ENCODE peak calls at places on chromosomes 6 and 20, in ten cellular contexts. X is psoas muscle, E is Peyer's patch, M is HCT116, V is fibroblast of lung, D is mesendoderm, Q is ovary, P is OCI-LY7, J is IMR-90, K is heart left ventricle. C is an unnamed sample. For H3K4me1 and H3K36me3, the result is how much of the 10 kb centered on the place peaks cover.

GRCh38 chr20:37524221-37524700 is 3.2 kb downstream of the NNAT start:
- DNase-seq in X (peak), E (peak), M (no peak), V (no peak), D (no peak), Q (no peak), P (no peak), J (no peak), K (no peak), C (no peak)

GRCh38 chr20:12916699-12917098 is 92.1 kb upstream of the SPTLC3 start:
- DNase-seq in X (no peak), E (no peak), M (no peak), V (no peak), D (peak), Q (no peak), P (no peak), J (no peak), K (no peak), C (peak)

GRCh38 chr20:40414843-40415615 is 274.0 kb downstream of the MAFB start:
- DNase-seq in X (no peak), E (no peak), M (no peak), V (no peak), D (no peak), Q (no peak), P (no peak), J (no peak), K (no peak), C (no peak)

GRCh38 chr6:34235605-34236422 is 859 bp upstream of the HMGA1 start:
- DNase-seq in X (peak), E (peak), M (no peak), V (peak), D (peak), Q (peak), P (peak), J (peak), K (peak), C (peak)

GRCh38 chr6:31473780-31474725 is 23.9 kb upstream of the MICB start:
- DNase-seq in X (no peak), E (peak), M (no peak), V (peak), D (no peak), Q (no peak), P (no peak), J (peak), K (no peak), C (peak)

GRCh38 chr6:104509355-104509754 is 350.4 kb downstream of the HACE1 start:
- DNase-seq in X (no peak), E (no peak), M (no peak), V (no peak), D (no peak), Q (no peak), P (no peak), J (no peak), K (no peak), C (no peak)

GRCh38 chr6:169223006-169223405 is 30.6 kb downstream of the THBS2 start:
- DNase-seq in X (no peak), E (peak), M (no peak), V (no peak), D (no peak), Q (no peak), P (no peak), J (no peak), K (no peak), C (no peak)

GRCh38 chr6:31158863-31159855 is 770 bp downstream of the TCF19 start:
- DNase-seq in X (no peak), E (no peak), M (no peak), V (peak), D (peak), Q (peak), P (peak), J (no peak), K (no peak), C (peak)

GRCh38 chr20:24913076-24913628 is 35.9 kb upstream of the CST7 start:
- DNase-seq in X (no peak), E (no peak), M (no peak), V (no peak), D (no peak), Q (no peak), P (no peak), J (no peak), K (no peak), C (no peak)

GRCh38 chr6:134539865-134540323 is 222.0 kb upstream of the SGK1 start:
- DNase-seq in X (no peak), E (no peak), M (no peak), V (no peak), D (peak), Q (no peak), P (no peak), J (no peak), K (no peak), C (no peak)

GRCh38 chr6:28277746-28278145 is 3.6 kb upstream of the PGBD1 start:
- DNase-seq in X (no peak), E (no peak), M (no peak), V (peak), D (no peak), Q (no peak), P (no peak), J (no peak), K (no peak), C (no peak)

DNA sequence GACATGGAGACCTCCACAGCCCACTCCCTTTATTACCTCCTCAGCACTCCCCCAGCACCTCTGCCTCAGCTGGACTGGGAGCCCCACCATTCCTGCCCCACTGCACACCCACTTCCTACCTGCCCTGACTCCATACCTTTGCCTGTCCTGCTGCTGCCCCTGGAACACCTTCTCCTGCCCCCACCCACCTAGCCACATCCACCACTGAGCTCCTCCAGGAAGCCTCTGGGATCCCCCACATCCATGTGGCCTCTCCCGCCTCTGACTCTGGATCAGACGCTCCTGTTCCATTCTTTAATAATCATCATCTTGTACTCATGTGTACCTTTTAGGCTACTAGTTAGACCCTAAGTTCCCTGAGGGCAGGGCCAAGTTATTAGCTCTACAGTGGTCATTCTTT is 2.2 kb upstream of the SDCBP2 start:
- DNase-seq in X (no peak), E (peak), M (no peak), V (no peak), D (no peak), Q (no peak), P (no peak), J (no peak), K (no peak), C (no peak)
- H3K4me1 ChIP-seq in X (half or more), E (under half), M (under half), V (under half), D (under half), Q (under half), P (under half), J (under half), K (half or more), C (under half)

DNA sequence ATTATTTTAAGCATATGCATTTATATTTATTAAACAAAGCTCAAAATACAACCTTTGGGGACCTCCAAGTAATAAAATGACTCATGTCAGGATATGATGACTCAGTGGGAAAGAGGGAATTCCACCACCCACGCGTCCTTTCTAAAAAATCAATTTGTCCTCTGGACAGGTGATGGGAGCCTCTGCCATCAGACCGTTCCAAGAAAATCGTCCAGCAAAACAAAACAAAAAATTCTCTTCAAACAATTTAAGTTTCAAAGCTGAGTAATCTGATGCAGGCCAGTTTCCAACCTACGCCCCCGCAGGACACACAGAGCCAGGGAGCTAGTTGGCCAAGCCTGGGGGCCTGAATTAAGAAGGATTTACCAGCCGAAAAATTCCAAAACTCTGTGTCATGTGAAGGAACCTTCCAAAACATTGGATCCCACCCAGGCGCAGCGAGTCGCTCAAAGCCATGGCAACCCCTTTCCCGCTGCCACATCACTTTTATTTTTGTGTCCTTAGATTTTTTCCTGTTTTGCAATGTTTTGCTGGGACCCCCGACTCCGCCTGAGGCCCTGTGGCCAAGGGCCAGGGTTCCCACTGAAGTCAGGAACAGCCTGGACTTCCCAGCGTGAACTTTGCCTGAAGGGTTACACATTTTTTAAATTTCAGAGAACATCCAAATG is 95.3 kb downstream of the NFATC2 start:
- DNase-seq in X (peak), E (peak), M (peak), V (peak), D (peak), Q (peak), P (no peak), J (peak), K (peak), C (peak)
- H3K36me3 ChIP-seq in X (under half), E (under half), M (under half), V (under half), D (under half), Q (under half), P (half or more), J (under half), K (under half), C (under half)

GRCh38 chr20:21100590-21101452 is 5.3 kb downstream of the LINC00237 start:
- DNase-seq in X (no peak), E (no peak), M (no peak), V (peak), D (peak), Q (no peak), P (peak), J (peak), K (no peak), C (peak)
- H3K4me3 ChIP-seq in X (peak), E (peak), M (no peak), V (peak), D (peak), Q (peak), P (peak), J (no peak), K (peak), C (peak)

GRCh38 chr6:166489301-166490155 is 97.0 kb downstream of the RAMACL start:
- DNase-seq in X (no peak), E (peak), M (no peak), V (no peak), D (peak), Q (no peak), P (no peak), J (no peak), K (no peak), C (no peak)
- H3K4me1 ChIP-seq in X (under half), E (under half), M (under half), V (under half), D (under half), Q (under half), P (under half), J (under half), K (under half), C (under half)

GRCh38 chr20:23391707-23392310 is 29.5 kb downstream of the NAPB start:
- DNase-seq in X (no peak), E (no peak), M (no peak), V (no peak), D (peak), Q (no peak), P (peak), J (no peak), K (no peak), C (no peak)
- H3K36me3 ChIP-seq in X (half or more), E (under half), M (under half), V (under half), D (under half), Q (under half), P (half or more), J (under half), K (under half), C (under half)

DNA sequence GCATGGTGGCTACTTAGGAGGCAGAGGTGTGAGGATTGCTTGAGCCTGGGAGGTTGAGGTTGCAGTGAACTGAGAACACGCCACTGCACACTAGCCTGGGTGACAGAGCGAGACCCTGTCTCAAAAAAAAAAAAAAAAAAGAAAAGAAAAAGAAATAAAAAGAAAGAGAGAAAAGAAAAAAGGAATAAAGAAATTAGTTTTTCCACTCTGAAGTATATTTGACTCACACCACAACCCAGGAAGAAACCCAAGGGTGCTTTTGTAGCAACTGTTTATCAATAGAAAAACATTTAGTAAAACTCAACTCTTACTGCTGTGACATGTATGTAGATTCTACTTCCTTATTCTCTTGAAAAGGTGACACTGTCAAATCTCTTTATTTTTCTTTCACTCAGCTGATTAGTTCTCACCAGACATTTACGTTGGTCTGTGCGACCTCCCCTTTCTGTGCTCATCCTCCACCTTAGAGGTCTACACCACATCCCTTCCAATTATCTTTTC is 100.0 kb upstream of the SHLD1 start:
- DNase-seq in X (no peak), E (no peak), M (no peak), V (no peak), D (no peak), Q (no peak), P (peak), J (no peak), K (no peak), C (peak)
- H3K4me3 ChIP-seq in X (no peak), E (no peak), M (no peak), V (no peak), D (no peak), Q (no peak), P (no peak), J (no peak), K (no peak), C (no peak)

DNA sequence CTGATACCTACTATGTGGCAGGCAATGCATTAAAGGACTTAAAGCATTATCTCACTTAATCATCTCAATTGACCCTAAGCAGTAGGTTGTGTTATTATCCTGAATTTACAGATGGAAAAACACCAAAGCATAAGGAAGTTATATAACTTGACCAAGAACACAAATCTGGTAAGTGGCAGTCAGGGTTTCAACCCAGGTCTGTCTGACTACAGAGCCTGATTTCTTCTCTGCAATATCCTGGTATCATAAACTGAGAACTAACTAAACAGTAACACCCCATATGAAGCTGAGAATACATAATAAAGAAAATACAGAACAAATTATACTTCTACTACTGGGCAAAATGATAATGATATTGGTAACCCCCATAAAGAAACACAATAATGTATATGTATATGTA is 13.8 kb upstream of the DST start:
- DNase-seq in X (no peak), E (no peak), M (no peak), V (no peak), D (no peak), Q (no peak), P (no peak), J (no peak), K (no peak), C (no peak)
- H3K4me1 ChIP-seq in X (under half), E (under half), M (under half), V (under half), D (under half), Q (under half), P (under half), J (under half), K (half or more), C (under half)

DNA sequence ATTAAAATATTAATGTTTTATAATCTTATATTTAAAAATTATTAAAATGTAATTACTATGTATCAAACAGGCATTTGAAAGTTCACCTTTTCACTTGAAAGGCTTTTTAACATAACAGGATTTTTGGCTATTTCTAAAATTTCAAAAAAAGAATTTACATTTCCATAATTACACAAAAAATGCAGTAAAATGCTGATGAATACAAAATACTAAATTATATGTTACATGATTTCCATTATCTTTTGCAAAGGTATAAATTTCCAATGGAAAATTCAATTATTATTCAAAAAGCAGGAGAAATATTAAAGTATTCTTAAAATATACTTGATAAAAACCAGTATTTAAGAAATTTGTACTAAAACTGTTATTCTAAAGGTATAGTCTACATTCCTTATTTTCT is 66.1 kb downstream of the PHIP start:
- DNase-seq in X (no peak), E (no peak), M (no peak), V (no peak), D (no peak), Q (no peak), P (no peak), J (no peak), K (no peak), C (no peak)
- H3K36me3 ChIP-seq in X (half or more), E (under half), M (under half), V (under half), D (under half), Q (under half), P (half or more), J (under half), K (under half), C (under half)

C was measured in GM23248.